ENCODE peak calls at places on chromosomes 13 and 19, in ten cellular contexts. One of them, this sample, is unnamed.

GRCh38 chr19:1315470-1316166 is 29.9 kb downstream of the EFNA2 start:
- DNase-seq in RWPE1: peak; percentile 66
- DNase-seq in mesendoderm: peak; percentile 49
- DNase-seq in transverse colon: peak; percentile 64
- DNase-seq in pancreas: peak; percentile 76
- DNase-seq in cardiac muscle cell: peak; percentile 64
- DNase-seq in heart right ventricle: peak; percentile 59
- DNase-seq in AG04450: no peak
- DNase-seq in fibroblast of lung: peak; percentile 40
- DNase-seq in adrenal gland: peak; percentile 65
- DNase-seq in this sample: peak; percentile 44

GRCh38 chr13:100428966-100429365 is 159.6 kb downstream of the GGACT start:
- DNase-seq in RWPE1: no peak
- DNase-seq in mesendoderm: no peak
- DNase-seq in transverse colon: no peak
- DNase-seq in pancreas: no peak
- DNase-seq in cardiac muscle cell: peak; percentile 25
- DNase-seq in heart right ventricle: no peak
- DNase-seq in AG04450: no peak
- DNase-seq in fibroblast of lung: no peak
- DNase-seq in adrenal gland: no peak
- DNase-seq in this sample: no peak

GRCh38 chr13:74036373-74036772 is 97.8 kb downstream of the KLF12 start:
- DNase-seq in RWPE1: peak; percentile 75
- DNase-seq in mesendoderm: peak; percentile 98
- DNase-seq in transverse colon: no peak
- DNase-seq in pancreas: no peak
- DNase-seq in cardiac muscle cell: no peak
- DNase-seq in heart right ventricle: no peak
- DNase-seq in AG04450: no peak
- DNase-seq in fibroblast of lung: no peak
- DNase-seq in adrenal gland: no peak
- DNase-seq in this sample: peak; percentile 42

GRCh38 chr19:4380254-4380727 is 20.1 kb downstream of the SH3GL1 start:
- DNase-seq in RWPE1: no peak
- DNase-seq in mesendoderm: no peak
- DNase-seq in transverse colon: no peak
- DNase-seq in pancreas: no peak
- DNase-seq in cardiac muscle cell: no peak
- DNase-seq in heart right ventricle: peak; percentile 63
- DNase-seq in AG04450: no peak
- DNase-seq in fibroblast of lung: no peak
- DNase-seq in adrenal gland: peak; percentile 47
- DNase-seq in this sample: no peak

GRCh38 chr13:75480691-75481175 is 1.2 kb downstream of the TBC1D4 start:
- DNase-seq in RWPE1: peak; percentile 73
- DNase-seq in mesendoderm: peak; percentile 79
- DNase-seq in transverse colon: peak; percentile 77
- DNase-seq in pancreas: peak; percentile 81
- DNase-seq in cardiac muscle cell: peak; percentile 53
- DNase-seq in heart right ventricle: peak; percentile 59
- DNase-seq in AG04450: no peak
- DNase-seq in fibroblast of lung: peak; percentile 63
- DNase-seq in adrenal gland: peak; percentile 61
- DNase-seq in this sample: peak; percentile 88

GRCh38 chr13:48594080-48594815 is 59.5 kb upstream of the CYSLTR2 start:
- DNase-seq in RWPE1: no peak
- DNase-seq in mesendoderm: peak; percentile 56
- DNase-seq in transverse colon: no peak
- DNase-seq in pancreas: no peak
- DNase-seq in cardiac muscle cell: no peak
- DNase-seq in heart right ventricle: no peak
- DNase-seq in AG04450: no peak
- DNase-seq in fibroblast of lung: no peak
- DNase-seq in adrenal gland: no peak
- DNase-seq in this sample: no peak

GRCh38 chr13:23921451-23921888 is 24.2 kb upstream of the C1QTNF9B start:
- DNase-seq in RWPE1: peak; percentile 26
- DNase-seq in mesendoderm: peak; percentile 93
- DNase-seq in transverse colon: no peak
- DNase-seq in pancreas: no peak
- DNase-seq in cardiac muscle cell: peak; percentile 77
- DNase-seq in heart right ventricle: no peak
- DNase-seq in AG04450: peak; percentile 6
- DNase-seq in fibroblast of lung: peak; percentile 66
- DNase-seq in adrenal gland: no peak
- DNase-seq in this sample: peak; percentile 28

GRCh38 chr13:50589139-50589538 is 254.4 kb downstream of the DLEU7 start:
- DNase-seq in RWPE1: peak; percentile 37
- DNase-seq in mesendoderm: no peak
- DNase-seq in transverse colon: no peak
- DNase-seq in pancreas: no peak
- DNase-seq in cardiac muscle cell: peak; percentile 72
- DNase-seq in heart right ventricle: no peak
- DNase-seq in AG04450: peak; percentile 65
- DNase-seq in fibroblast of lung: peak; percentile 80
- DNase-seq in adrenal gland: peak; percentile 15
- DNase-seq in this sample: no peak

GRCh38 chr19:1651061-1651547 is 1.3 kb downstream of the TCF3 start:
- DNase-seq in RWPE1: peak; percentile 13
- DNase-seq in mesendoderm: peak; percentile 58
- DNase-seq in transverse colon: peak; percentile 70
- DNase-seq in pancreas: peak; percentile 51
- DNase-seq in cardiac muscle cell: peak; percentile 38
- DNase-seq in heart right ventricle: no peak
- DNase-seq in AG04450: no peak
- DNase-seq in fibroblast of lung: peak; percentile 42
- DNase-seq in adrenal gland: no peak
- DNase-seq in this sample: no peak

GRCh38 chr13:25701304-25701703 is 329.5 kb downstream of the ATP8A2 start:
- DNase-seq in RWPE1: no peak
- DNase-seq in mesendoderm: no peak
- DNase-seq in transverse colon: no peak
- DNase-seq in pancreas: no peak
- DNase-seq in cardiac muscle cell: no peak
- DNase-seq in heart right ventricle: no peak
- DNase-seq in AG04450: no peak
- DNase-seq in fibroblast of lung: no peak
- DNase-seq in adrenal gland: no peak
- DNase-seq in this sample: no peak

GRCh38 chr19:42053037-42053935 is 16.7 kb downstream of the GRIK5 start:
- DNase-seq in RWPE1: peak; percentile 33
- DNase-seq in mesendoderm: no peak
- DNase-seq in transverse colon: no peak
- DNase-seq in pancreas: no peak
- DNase-seq in cardiac muscle cell: no peak
- DNase-seq in heart right ventricle: no peak
- DNase-seq in AG04450: no peak
- DNase-seq in fibroblast of lung: no peak
- DNase-seq in adrenal gland: no peak
- DNase-seq in this sample: no peak

GRCh38 chr13:112905086-112905485 is 63.9 kb upstream of the MCF2L start:
- DNase-seq in RWPE1: no peak
- DNase-seq in mesendoderm: no peak
- DNase-seq in transverse colon: no peak
- DNase-seq in pancreas: no peak
- DNase-seq in cardiac muscle cell: no peak
- DNase-seq in heart right ventricle: no peak
- DNase-seq in AG04450: no peak
- DNase-seq in fibroblast of lung: no peak
- DNase-seq in adrenal gland: no peak
- DNase-seq in this sample: no peak

GRCh38 chr19:56837892-56838679 is 2.4 kb downstream of the PEG3 start:
- DNase-seq in RWPE1: no peak
- DNase-seq in mesendoderm: peak; percentile 88
- DNase-seq in transverse colon: peak; percentile 23
- DNase-seq in pancreas: peak; percentile 89
- DNase-seq in cardiac muscle cell: peak; percentile 83
- DNase-seq in heart right ventricle: peak; percentile 75
- DNase-seq in AG04450: no peak
- DNase-seq in fibroblast of lung: peak; percentile 68
- DNase-seq in adrenal gland: peak; percentile 79
- DNase-seq in this sample: peak; percentile 59

DNA sequence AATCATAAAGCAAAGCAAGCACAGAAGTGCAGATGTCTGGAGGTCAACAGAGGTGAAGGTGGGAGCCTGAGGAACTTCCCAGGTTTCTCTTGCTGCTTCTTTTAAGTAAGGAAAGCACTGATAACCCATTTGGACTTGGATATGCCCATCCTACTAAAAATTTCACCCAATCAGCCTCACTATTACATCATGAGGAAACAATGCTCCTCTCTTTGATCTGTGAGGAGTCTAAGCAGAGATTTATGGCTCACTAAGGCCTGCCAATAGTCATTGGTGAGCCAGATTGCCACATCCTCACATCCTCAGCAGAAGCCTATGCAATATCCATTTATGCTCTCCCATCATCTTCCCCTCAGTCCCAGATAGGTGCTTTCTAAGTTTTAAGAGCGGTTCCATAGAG is 98.7 kb downstream of the EPSTI1 start:
- DNase-seq in RWPE1: peak; percentile 20
- DNase-seq in mesendoderm: peak; percentile 59
- DNase-seq in transverse colon: no peak
- DNase-seq in pancreas: no peak
- DNase-seq in cardiac muscle cell: peak; percentile 60
- DNase-seq in heart right ventricle: no peak
- DNase-seq in AG04450: no peak
- DNase-seq in fibroblast of lung: peak; percentile 69
- DNase-seq in adrenal gland: peak; percentile 69
- DNase-seq in this sample: no peak
- H3K27ac ChIP-seq in RWPE1: no peak overlapping the region
- H3K27ac ChIP-seq in mesendoderm: no peak overlapping the region
- H3K27ac ChIP-seq in transverse colon: no peak overlapping the region
- H3K27ac ChIP-seq in pancreas: no peak overlapping the region
- H3K27ac ChIP-seq in cardiac muscle cell: no peak overlapping the region
- H3K27ac ChIP-seq in heart right ventricle: no peak overlapping the region
- H3K27ac ChIP-seq in AG04450: no peak overlapping the region
- H3K27ac ChIP-seq in fibroblast of lung: no peak overlapping the region
- H3K27ac ChIP-seq in adrenal gland: peak overlapping the region; percentile 7
- H3K27ac ChIP-seq in this sample: no peak overlapping the region

DNA sequence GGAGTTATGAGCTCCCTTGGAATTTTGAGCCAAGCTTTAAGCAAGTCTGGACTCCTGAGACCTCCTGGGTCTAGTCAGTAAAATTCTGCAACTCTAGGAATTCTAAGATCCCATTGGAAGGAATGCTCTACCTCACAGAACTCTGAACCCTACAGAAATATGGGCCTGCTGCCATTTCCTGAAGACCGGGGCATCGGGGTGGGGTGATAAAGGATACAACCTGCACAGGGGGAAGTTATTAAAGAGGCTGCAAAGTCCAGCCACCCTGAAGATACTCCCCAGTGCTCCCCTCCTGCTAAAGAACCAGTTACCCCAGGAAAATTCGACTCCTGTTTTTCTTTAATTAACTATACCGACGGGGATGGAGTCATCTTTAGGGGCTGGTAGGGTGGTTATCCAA is 2.4 kb upstream of the PPP1R37 start:
- DNase-seq in RWPE1: no peak
- DNase-seq in mesendoderm: no peak
- DNase-seq in transverse colon: no peak
- DNase-seq in pancreas: no peak
- DNase-seq in cardiac muscle cell: no peak
- DNase-seq in heart right ventricle: no peak
- DNase-seq in AG04450: no peak
- DNase-seq in fibroblast of lung: no peak
- DNase-seq in adrenal gland: no peak
- DNase-seq in this sample: no peak
- H3K27ac ChIP-seq in RWPE1: peak overlapping the region; percentile 93
- H3K27ac ChIP-seq in mesendoderm: no peak overlapping the region
- H3K27ac ChIP-seq in transverse colon: peak overlapping the region; percentile 91
- H3K27ac ChIP-seq in pancreas: peak overlapping the region; percentile 90
- H3K27ac ChIP-seq in cardiac muscle cell: no peak overlapping the region
- H3K27ac ChIP-seq in heart right ventricle: no peak overlapping the region
- H3K27ac ChIP-seq in AG04450: peak overlapping the region; percentile 70
- H3K27ac ChIP-seq in fibroblast of lung: peak overlapping the region; percentile 44
- H3K27ac ChIP-seq in adrenal gland: peak overlapping the region; percentile 99
- H3K27ac ChIP-seq in this sample: peak overlapping the region; percentile 83

DNA sequence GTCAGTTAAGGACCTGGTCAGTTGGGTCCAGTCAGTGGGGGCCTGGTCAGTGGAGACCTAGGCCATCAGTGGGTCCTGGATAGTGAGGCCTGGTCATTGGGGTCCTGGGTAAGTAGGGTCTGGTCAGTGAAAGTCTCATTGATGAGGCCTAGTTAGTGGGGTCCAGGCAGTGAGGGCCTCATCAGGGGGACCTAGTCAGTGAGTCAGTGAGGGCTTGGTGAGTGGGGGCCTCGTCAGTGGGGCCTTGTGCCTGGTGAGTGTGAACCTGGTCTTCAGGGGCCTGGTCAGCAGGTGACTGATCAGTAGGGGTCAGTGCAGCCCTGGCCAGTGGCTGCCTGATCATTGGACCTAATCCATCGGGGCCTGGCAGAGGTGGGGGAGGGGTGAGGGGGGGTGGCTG is 42.6 kb upstream of the TPM4 start:
- DNase-seq in RWPE1: no peak
- DNase-seq in mesendoderm: no peak
- DNase-seq in transverse colon: no peak
- DNase-seq in pancreas: no peak
- DNase-seq in cardiac muscle cell: no peak
- DNase-seq in heart right ventricle: no peak
- DNase-seq in AG04450: no peak
- DNase-seq in fibroblast of lung: no peak
- DNase-seq in adrenal gland: no peak
- DNase-seq in this sample: no peak
- H3K27ac ChIP-seq in RWPE1: no peak overlapping the region
- H3K27ac ChIP-seq in mesendoderm: no peak overlapping the region
- H3K27ac ChIP-seq in transverse colon: no peak overlapping the region
- H3K27ac ChIP-seq in pancreas: no peak overlapping the region
- H3K27ac ChIP-seq in cardiac muscle cell: no peak overlapping the region
- H3K27ac ChIP-seq in heart right ventricle: no peak overlapping the region
- H3K27ac ChIP-seq in AG04450: no peak overlapping the region
- H3K27ac ChIP-seq in fibroblast of lung: no peak overlapping the region
- H3K27ac ChIP-seq in adrenal gland: no peak overlapping the region
- H3K27ac ChIP-seq in this sample: no peak overlapping the region

GRCh38 chr19:57841364-57841763 is 8.3 kb upstream of the ZNF587 start:
- DNase-seq in RWPE1: no peak
- DNase-seq in mesendoderm: peak; percentile 79
- DNase-seq in transverse colon: no peak
- DNase-seq in pancreas: no peak
- DNase-seq in cardiac muscle cell: no peak
- DNase-seq in heart right ventricle: no peak
- DNase-seq in AG04450: no peak
- DNase-seq in fibroblast of lung: no peak
- DNase-seq in adrenal gland: no peak
- DNase-seq in this sample: no peak
- H3K27ac ChIP-seq in RWPE1: no peak overlapping the region
- H3K27ac ChIP-seq in mesendoderm: peak overlapping the region; percentile 44
- H3K27ac ChIP-seq in transverse colon: no peak overlapping the region
- H3K27ac ChIP-seq in pancreas: no peak overlapping the region
- H3K27ac ChIP-seq in cardiac muscle cell: peak overlapping the region; percentile 81
- H3K27ac ChIP-seq in heart right ventricle: no peak overlapping the region
- H3K27ac ChIP-seq in AG04450: no peak overlapping the region
- H3K27ac ChIP-seq in fibroblast of lung: no peak overlapping the region
- H3K27ac ChIP-seq in adrenal gland: no peak overlapping the region
- H3K27ac ChIP-seq in this sample: no peak overlapping the region

GRCh38 chr19:45445139-45445538 is 21.4 kb upstream of the ERCC1 start:
- DNase-seq in RWPE1: no peak
- DNase-seq in mesendoderm: no peak
- DNase-seq in transverse colon: no peak
- DNase-seq in pancreas: no peak
- DNase-seq in cardiac muscle cell: no peak
- DNase-seq in heart right ventricle: no peak
- DNase-seq in AG04450: no peak
- DNase-seq in fibroblast of lung: no peak
- DNase-seq in adrenal gland: no peak
- DNase-seq in this sample: no peak
- H3K27ac ChIP-seq in RWPE1: peak overlapping the region; percentile 100
- H3K27ac ChIP-seq in mesendoderm: no peak overlapping the region
- H3K27ac ChIP-seq in transverse colon: peak overlapping the region; percentile 93
- H3K27ac ChIP-seq in pancreas: no peak overlapping the region
- H3K27ac ChIP-seq in cardiac muscle cell: no peak overlapping the region
- H3K27ac ChIP-seq in heart right ventricle: peak overlapping the region; percentile 96
- H3K27ac ChIP-seq in AG04450: no peak overlapping the region
- H3K27ac ChIP-seq in fibroblast of lung: no peak overlapping the region
- H3K27ac ChIP-seq in adrenal gland: no peak overlapping the region
- H3K27ac ChIP-seq in this sample: peak overlapping the region; percentile 93